ENCODE peak calls at places on chromosomes 12 and 14, in ten cellular contexts. Z is CD8-positive, alpha-beta T cell; I is thoracic aorta; X is colonic mucosa; F is tibial artery; K is GM23338; V is ascending aorta; M is Panc1; J is aorta; S is cardiac muscle cell. A is an unnamed sample.

GRCh38 chr12:109919466-109919865 is 19.4 kb downstream of the TCHP start:
- DNase-seq in Z (no peak), I (no peak), X (no peak), F (no peak), K (no peak), V (no peak), M (no peak), J (no peak), S (no peak), A (no peak)

GRCh38 chr12:124358572-124358971 is 63.7 kb downstream of the RFLNA start:
- DNase-seq in Z (no peak), I (no peak), X (no peak), F (no peak), K (no peak), V (no peak), M (no peak), J (no peak), S (no peak), A (no peak)

GRCh38 chr12:95529693-95530225 is 21.5 kb downstream of the USP44 start:
- DNase-seq in Z (no peak), I (no peak), X (no peak), F (no peak), K (no peak), V (no peak), M (no peak), J (no peak), S (peak; percentile 13), A (no peak)

GRCh38 chr12:6341439-6342139 is at the start of gene TNFRSF1A:
- DNase-seq in Z (no peak), I (no peak), X (peak; percentile 84), F (peak; percentile 91), K (peak; percentile 78), V (peak; percentile 90), M (no peak), J (no peak), S (peak; percentile 93), A (peak; percentile 88)

GRCh38 chr12:82746668-82747067 is 60.0 kb downstream of the TMTC2 start:
- DNase-seq in Z (no peak), I (no peak), X (no peak), F (no peak), K (no peak), V (no peak), M (no peak), J (no peak), S (no peak), A (no peak)

GRCh38 chr14:101980700-101981099 is 16.3 kb downstream of the DYNC1H1 start:
- DNase-seq in Z (no peak), I (peak; percentile 80), X (no peak), F (peak; percentile 89), K (no peak), V (peak; percentile 91), M (peak; percentile 87), J (no peak), S (peak; percentile 98), A (peak; percentile 83)

GRCh38 chr14:80426686-80427085 is 215.4 kb upstream of the DIO2 start:
- DNase-seq in Z (no peak), I (no peak), X (no peak), F (no peak), K (no peak), V (no peak), M (no peak), J (no peak), S (peak; percentile 60), A (no peak)

GRCh38 chr12:43586646-43587245 is 34.7 kb upstream of the ADAMTS20 start:
- DNase-seq in Z (no peak), I (no peak), X (no peak), F (no peak), K (no peak), V (no peak), M (no peak), J (no peak), S (no peak), A (no peak)

GRCh38 chr14:54396183-54396492 is 669 bp upstream of the CDKN3 start:
- DNase-seq in Z (no peak), I (no peak), X (no peak), F (no peak), K (no peak), V (no peak), M (no peak), J (no peak), S (no peak), A (no peak)

GRCh38 chr14:54399560-54399959 is 2.8 kb downstream of the CDKN3 start:
- DNase-seq in Z (no peak), I (no peak), X (no peak), F (no peak), K (no peak), V (no peak), M (no peak), J (no peak), S (no peak), A (no peak)

GRCh38 chr14:54396493-54397335 is at the start of gene CDKN3:
- DNase-seq in Z (peak; percentile 96), I (peak; percentile 97), X (peak; percentile 99), F (peak; percentile 99), K (peak; percentile 100), V (peak; percentile 99), M (peak; percentile 87), J (peak; percentile 99), S (peak; percentile 99), A (peak; percentile 99)

GRCh38 chr14:54395716-54396115 is 1.1 kb upstream of the CDKN3 start:
- DNase-seq in Z (no peak), I (no peak), X (no peak), F (no peak), K (no peak), V (no peak), M (no peak), J (no peak), S (no peak), A (no peak)

GRCh38 chr14:54398028-54398368 is 1.2 kb downstream of the CDKN3 start:
- DNase-seq in Z (no peak), I (no peak), X (no peak), F (no peak), K (no peak), V (no peak), M (no peak), J (no peak), S (no peak), A (no peak)
- H3K4me3 ChIP-seq in Z (no peak overlapping the region), I (no peak overlapping the region), X (no peak overlapping the region), F (no peak overlapping the region), K (peak overlapping the region; percentile 93), V (peak overlapping the region; percentile 76), M (peak overlapping the region; percentile 62), J (no peak overlapping the region), S (no peak overlapping the region), A (no peak overlapping the region)

GRCh38 chr14:98907271-98907670 is 364.7 kb downstream of the BCL11B start:
- DNase-seq in Z (no peak), I (no peak), X (no peak), F (no peak), K (no peak), V (no peak), M (no peak), J (peak; percentile 51), S (no peak), A (no peak)
- H3K4me1 ChIP-seq in Z (peaks cover 1% of the 10 kb centered on the region), I (no peaks in the 10 kb centered on the region), X (no peaks in the 10 kb centered on the region), F (no peaks in the 10 kb centered on the region), K (peaks cover 16% of the 10 kb centered on the region), V (no peaks in the 10 kb centered on the region), M (no peaks in the 10 kb centered on the region), J (no peaks in the 10 kb centered on the region), S (peaks cover 4% of the 10 kb centered on the region), A (no peaks in the 10 kb centered on the region)

GRCh38 chr12:69241444-69242092 is 2.2 kb downstream of the CPSF6 start:
- DNase-seq in Z (no peak), I (no peak), X (no peak), F (no peak), K (no peak), V (no peak), M (no peak), J (no peak), S (no peak), A (no peak)

GRCh38 chr12:69239922-69240624 is 704 bp downstream of the CPSF6 start:
- DNase-seq in Z (peak; percentile 30), I (no peak), X (peak; percentile 58), F (peak; percentile 73), K (peak; percentile 75), V (peak; percentile 69), M (no peak), J (peak; percentile 82), S (peak; percentile 47), A (peak; percentile 93)

GRCh38 chr12:69239286-69239921 is at the start of gene CPSF6:
- DNase-seq in Z (peak; percentile 94), I (peak; percentile 72), X (peak; percentile 96), F (peak; percentile 97), K (peak; percentile 97), V (peak; percentile 96), M (peak; percentile 24), J (peak; percentile 99), S (peak; percentile 96), A (peak; percentile 97)

GRCh38 chr12:69240625-69240984 is 1.2 kb downstream of the CPSF6 start:
- DNase-seq in Z (no peak), I (no peak), X (no peak), F (no peak), K (peak; percentile 49), V (no peak), M (no peak), J (no peak), S (peak; percentile 15), A (no peak)

DNA sequence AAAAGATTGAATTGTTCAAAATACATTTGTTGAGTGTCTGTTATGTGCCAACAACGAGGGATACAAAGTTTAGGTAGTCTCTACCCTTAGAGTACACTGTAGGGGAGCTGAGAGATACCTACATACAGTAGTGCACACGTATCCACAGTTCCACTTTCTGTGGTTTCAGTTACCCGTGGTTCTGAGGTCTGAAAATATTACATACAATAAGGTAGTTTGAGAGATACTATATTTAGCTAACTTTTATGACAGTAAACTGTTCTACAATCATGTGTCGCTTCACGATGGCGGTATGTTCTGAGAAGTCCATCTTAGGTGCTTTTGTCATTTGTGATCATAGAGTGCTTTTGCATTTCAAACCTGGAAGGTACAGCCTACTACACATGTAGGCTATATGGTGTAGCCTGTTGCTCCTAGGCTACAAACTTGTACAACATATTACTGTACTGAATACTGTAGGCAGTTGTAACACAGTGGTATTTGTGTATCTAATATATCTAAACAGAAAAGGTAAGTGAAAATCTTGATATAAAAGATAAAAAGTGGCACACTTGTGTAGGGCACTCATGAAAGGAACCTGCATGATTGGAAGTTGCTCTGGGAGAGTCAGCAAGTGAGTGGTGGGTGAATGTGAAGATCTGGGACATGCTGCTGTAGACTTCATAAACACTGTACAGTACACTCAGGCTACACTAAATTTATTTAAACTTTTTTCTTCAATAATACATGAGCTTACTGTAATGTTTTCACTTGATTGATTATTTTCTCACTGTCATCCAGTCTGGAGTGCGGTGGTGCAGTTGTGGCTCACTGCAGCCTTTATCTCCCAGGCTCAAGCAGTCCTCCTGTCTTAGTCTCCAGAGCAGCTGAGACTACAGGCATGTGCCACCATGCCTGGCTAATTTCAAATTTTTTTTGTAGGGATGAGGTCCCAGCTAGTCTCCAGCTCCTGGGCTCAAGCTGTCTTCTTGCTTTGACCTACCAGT is 4.0 kb downstream of the CPSF6 start:
- DNase-seq in Z (no peak), I (no peak), X (no peak), F (no peak), K (no peak), V (no peak), M (no peak), J (no peak), S (no peak), A (no peak)
- H3K27ac ChIP-seq in Z (no peak overlapping the region), I (no peak overlapping the region), X (no peak overlapping the region), F (no peak overlapping the region), K (no peak overlapping the region), V (no peak overlapping the region), M (peak overlapping the region; percentile 23), J (no peak overlapping the region), S (peak overlapping the region; percentile 64), A (no peak overlapping the region)

DNA sequence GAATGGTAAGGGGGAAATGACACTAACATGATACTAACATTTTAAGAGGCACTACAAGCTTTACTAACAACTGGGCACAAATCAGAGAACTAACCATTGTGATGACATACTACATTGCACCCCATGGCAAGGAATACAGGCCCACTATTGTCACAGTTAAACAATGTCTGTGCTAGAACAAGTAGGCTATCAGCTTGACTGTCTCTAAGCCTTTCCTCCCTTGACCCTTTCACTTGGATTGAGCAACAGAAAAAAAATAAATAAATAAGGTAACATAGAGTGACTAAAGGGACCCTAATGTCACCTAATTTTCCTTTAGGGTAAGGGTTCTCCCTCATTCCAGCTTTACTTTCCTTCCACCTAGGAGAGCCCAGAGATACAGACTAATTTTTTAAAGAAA is 4.4 kb downstream of the SLC38A2 start:
- DNase-seq in Z (no peak), I (no peak), X (no peak), F (no peak), K (no peak), V (no peak), M (no peak), J (no peak), S (peak; percentile 55), A (no peak)
- H3K4me3 ChIP-seq in Z (peak overlapping the region; percentile 16), I (peak overlapping the region; percentile 95), X (peak overlapping the region; percentile 54), F (peak overlapping the region; percentile 88), K (peak overlapping the region; percentile 83), V (peak overlapping the region; percentile 98), M (peak overlapping the region; percentile 93), J (peak overlapping the region; percentile 98), S (no peak overlapping the region), A (peak overlapping the region; percentile 96)

A was measured in upper lobe of left lung.